ENCODE peak calls at places on chromosomes 2 and 18, in five cellular contexts. Y, M, N, P and H are unnamed samples. For H3K4me1, the result is how much of the 10 kb centered on the place peaks cover.

GRCh38 chr2:47654790-47655562 is 128.0 kb upstream of the MSH6 start:
- DNase-seq in P (peak), N (no peak), Y (no peak), M (no peak), H (no peak)

GRCh38 chr2:214311931-214312749 is 98.7 kb upstream of the VWC2L start:
- DNase-seq in Y (no peak), P (no peak), M (no peak), N (no peak), H (no peak)

GRCh38 chr2:234488913-234489451 is 7.9 kb downstream of the ARL4C start:
- DNase-seq in Y (no peak), M (peak), N (no peak), P (no peak), H (no peak)

GRCh38 chr2:30208453-30208852 is 22.9 kb upstream of the LBH start:
- DNase-seq in M (no peak), N (peak), P (peak), Y (no peak), H (peak)

GRCh38 chr18:59311631-59312030 is 6.8 kb downstream of the CPLX4 start:
- DNase-seq in P (no peak), Y (no peak), N (no peak), M (no peak), H (no peak)

GRCh38 chr2:218983971-218984238 is 1.1 kb downstream of the FEV start:
- DNase-seq in Y (no peak), P (no peak), N (no peak), M (no peak), H (no peak)

GRCh38 chr18:79556829-79557585 is 122.6 kb upstream of the CTDP1 start:
- DNase-seq in N (no peak), M (no peak), Y (no peak), P (no peak), H (no peak)

GRCh38 chr2:205947621-205948495 is 138.1 kb downstream of the INO80D start:
- DNase-seq in N (peak), Y (no peak), M (peak), P (peak), H (peak)

GRCh38 chr18:79429785-79430281 is 34.1 kb downstream of the NFATC1 start:
- DNase-seq in M (no peak), N (no peak), Y (no peak), P (no peak), H (no peak)

GRCh38 chr2:162840598-162841246 is 2.2 kb upstream of the KCNH7 start:
- DNase-seq in P (peak), Y (no peak), N (peak), M (no peak), H (no peak)

GRCh38 chr2:64952896-64953482 is 36.2 kb upstream of the SLC1A4 start:
- DNase-seq in N (no peak), M (no peak), Y (no peak), P (no peak), H (no peak)

GRCh38 chr18:31657823-31658669 is 26.3 kb downstream of the B4GALT6 start:
- DNase-seq in M (no peak), N (no peak), P (no peak), Y (no peak), H (peak)

GRCh38 chr18:52657063-52657462 is 317.1 kb downstream of the DCC start:
- DNase-seq in P (no peak), N (no peak), M (no peak), Y (no peak), H (no peak)

GRCh38 chr18:79400591-79401381 is 5.1 kb downstream of the NFATC1 start:
- DNase-seq in M (peak), P (no peak), Y (peak), N (no peak), H (no peak)

GRCh38 chr2:191056218-191056617 is 42.2 kb upstream of the STAT1 start:
- DNase-seq in M (no peak), N (no peak), Y (no peak), P (no peak), H (no peak)

GRCh38 chr2:195984951-195985726 is 83.5 kb downstream of the DNAH7 start:
- DNase-seq in N (no peak), M (no peak), Y (no peak), P (no peak), H (no peak)

GRCh38 chr2:182301093-182301492 is 125.7 kb downstream of the PDE1A start:
- DNase-seq in P (no peak), N (no peak), Y (no peak), M (no peak), H (no peak)

GRCh38 chr2:191917430-191917881 is 70.6 kb upstream of the CAVIN2 start:
- DNase-seq in Y (no peak), P (no peak), M (no peak), N (no peak), H (no peak)

GRCh38 chr18:80033181-80034067 is 810 bp upstream of the RBFA start:
- DNase-seq in M (no peak), N (peak), Y (no peak), P (no peak), H (no peak)

GRCh38 chr18:41949206-41949920 is 5.7 kb upstream of the PIK3C3 start:
- DNase-seq in N (no peak), P (no peak), M (no peak), Y (no peak), H (no peak)

GRCh38 chr18:41955688-41956087 is 654 bp downstream of the PIK3C3 start:
- DNase-seq in N (no peak), P (no peak), Y (no peak), M (no peak), H (no peak)

GRCh38 chr18:41959045-41959444 is 4.0 kb downstream of the PIK3C3 start:
- DNase-seq in N (no peak), P (no peak), M (no peak), Y (no peak), H (no peak)

DNA sequence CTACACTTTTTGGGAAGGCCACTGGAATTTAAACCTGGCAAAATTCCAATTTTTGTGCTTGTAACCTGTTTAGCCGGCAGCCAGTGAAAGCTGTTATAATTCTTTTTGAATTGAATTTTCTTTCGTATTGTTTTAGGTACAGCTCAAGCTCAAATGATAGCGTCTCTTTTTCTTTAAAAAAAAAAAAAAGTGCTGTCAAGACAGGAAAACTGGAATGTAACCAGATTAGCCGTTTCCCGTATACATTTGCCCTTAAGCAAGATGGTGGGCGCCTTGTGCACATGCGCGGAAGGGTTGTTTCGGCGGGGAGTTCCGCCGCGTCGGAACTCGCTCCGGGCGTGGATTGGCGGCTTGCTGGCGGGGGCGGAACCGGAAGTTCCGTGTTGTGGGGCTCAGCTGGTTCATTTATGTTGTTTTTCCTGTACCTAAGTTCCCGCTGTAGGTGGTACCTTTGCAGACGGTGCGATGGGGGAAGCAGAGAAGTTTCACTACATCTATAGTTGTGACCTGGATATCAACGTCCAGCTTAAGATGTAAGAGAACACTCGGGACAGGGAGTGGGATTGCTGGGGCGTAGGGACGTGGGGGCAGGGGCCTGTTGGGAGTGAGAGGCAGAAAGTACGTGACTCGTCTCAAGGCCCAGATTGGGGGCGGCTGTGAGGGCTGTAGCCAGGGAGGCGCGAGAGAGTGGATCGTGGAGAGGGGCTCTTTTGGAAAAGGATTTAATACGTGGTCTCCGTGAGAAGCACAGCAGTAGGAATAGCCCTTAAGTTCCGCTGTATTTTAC is at the start of gene PIK3C3:
- DNase-seq in N (peak), M (peak), Y (peak), P (peak), H (peak)
- TF ChIP-seq POLR2A in N (no peak), M (no peak), Y (no peak), P (no peak), H (peak)

DNA sequence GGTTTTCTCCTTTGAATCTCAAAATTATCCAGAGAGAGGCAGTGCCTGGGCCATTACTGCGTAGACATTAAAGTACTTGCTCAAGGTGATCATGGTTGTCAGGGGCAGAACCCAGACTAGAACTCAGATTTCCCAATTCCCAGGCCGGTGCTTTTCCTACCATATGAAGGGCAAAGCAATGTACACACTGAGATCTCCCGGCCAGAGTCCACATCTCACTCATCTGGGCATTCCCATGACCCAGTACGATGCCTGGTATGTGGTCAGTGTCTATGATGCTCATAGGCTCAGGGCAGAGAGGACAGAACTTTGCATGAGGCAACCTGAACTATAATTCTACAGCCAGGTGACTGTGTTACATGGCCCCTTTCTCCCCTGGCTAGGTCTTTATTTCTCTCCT is 531.4 kb downstream of the TDRD15 start:
- DNase-seq in Y (no peak), N (no peak), M (no peak), P (no peak), H (no peak)
- H3K4me1 ChIP-seq in Y (under half), N (under half), M (under half), P (under half), H (under half)

GRCh38 chr2:217106650-217107014 is 246.8 kb upstream of the TNP1 start:
- DNase-seq in Y (no peak), M (no peak), P (no peak), N (no peak), H (no peak)
- TF ChIP-seq CTCF in Y (no peak), M (no peak), P (no peak), N (peak), H (no peak)

GRCh38 chr2:11343626-11344341 is 652 bp downstream of the ROCK2 start:
- DNase-seq in M (peak), P (peak), N (peak), Y (peak), H (peak)
- TF ChIP-seq POLR2A in M (no peak), P (no peak), N (no peak), Y (no peak), H (peak)

GRCh38 chr2:209790066-209790728 is 18.6 kb downstream of the UNC80 start:
- DNase-seq in M (no peak), Y (no peak), P (no peak), N (no peak), H (no peak)
- H3K4me1 ChIP-seq in M (under half), Y (under half), P (under half), N (under half), H (under half)

GRCh38 chr2:186883666-186884065 is 34.7 kb upstream of the ZSWIM2 start:
- DNase-seq in Y (no peak), M (no peak), N (no peak), P (no peak), H (no peak)
- TF ChIP-seq CTCF in Y (no peak), M (no peak), N (no peak), P (no peak), H (no peak)

DNA sequence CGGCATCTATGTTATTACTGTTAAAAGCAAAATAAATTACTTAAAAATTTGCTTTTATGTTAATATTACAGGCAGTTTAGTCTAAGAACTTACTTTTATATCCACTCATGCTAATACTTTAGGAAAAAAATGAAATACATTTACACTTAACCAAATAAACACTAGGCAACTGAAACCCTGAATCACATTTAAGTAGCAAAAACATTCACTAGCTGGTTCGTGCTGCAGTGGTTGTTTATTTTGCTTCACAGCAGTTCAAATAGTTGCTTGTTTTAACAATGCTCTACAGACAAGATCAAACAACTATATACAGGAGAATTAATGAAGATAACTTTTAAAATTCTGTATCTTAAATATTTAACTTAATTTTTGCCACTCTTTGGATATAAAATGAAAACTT is 60.8 kb downstream of the ABCG8 start:
- DNase-seq in M (no peak), Y (no peak), N (no peak), P (no peak), H (no peak)
- TF ChIP-seq POLR2A in M (no peak), Y (no peak), N (no peak), P (no peak), H (no peak)

GRCh38 chr18:9113468-9114149 is 11.1 kb downstream of the NDUFV2 start:
- DNase-seq in Y (no peak), N (no peak), P (no peak), M (no peak), H (no peak)
- H3K4me1 ChIP-seq in Y (half or more), N (under half), P (half or more), M (half or more), H (half or more)

GRCh38 chr2:23712756-23713151 is 214.2 kb downstream of the ATAD2B start:
- DNase-seq in P (no peak), N (no peak), Y (no peak), M (no peak), H (no peak)
- TF ChIP-seq CTCF in P (no peak), N (no peak), Y (no peak), M (no peak), H (no peak)